ENCODE peak calls at places on chromosomes 1 and 21, in four cellular contexts. I is left ventricle myocardium inferior, M is ovary, J is pancreas. Y is an unnamed sample. For H3K9me3, the result is how much of the 10 kb centered on the place peaks cover.

GRCh38 chr1:21956720-21957552 is 19.8 kb upstream of the HSPG2 start:
- DNase-seq in I (peak), M (no peak), J (peak), Y (peak)

GRCh38 chr1:153375511-153375910 is at the start of gene S100A12:
- DNase-seq in I (no peak), M (no peak), J (no peak), Y (no peak)

GRCh38 chr1:76254165-76255043 is 179.9 kb downstream of the ST6GALNAC3 start:
- DNase-seq in I (no peak), M (no peak), J (no peak), Y (no peak)

GRCh38 chr1:154751690-154752089 is 118.4 kb downstream of the KCNN3 start:
- DNase-seq in I (no peak), M (no peak), J (no peak), Y (no peak)

GRCh38 chr1:34840426-34840825 is 19.1 kb downstream of the SMIM12 start:
- DNase-seq in I (no peak), M (no peak), J (no peak), Y (no peak)

GRCh38 chr1:62237950-62238374 is 43.3 kb downstream of the L1TD1 start:
- DNase-seq in I (no peak), M (no peak), J (no peak), Y (no peak)

GRCh38 chr1:67572594-67573221 is 112.3 kb upstream of the GADD45A start:
- DNase-seq in I (peak), M (no peak), J (peak), Y (no peak)

GRCh38 chr1:50368179-50369007 is 54.9 kb downstream of the DMRTA2 start:
- DNase-seq in I (no peak), M (peak), J (peak), Y (peak)

GRCh38 chr1:184910596-184910995 is 63.7 kb downstream of the NIBAN1 start:
- DNase-seq in I (peak), M (no peak), J (peak), Y (no peak)

GRCh38 chr1:245790441-245790840 is 635.7 kb downstream of the KIF26B start:
- DNase-seq in I (no peak), M (no peak), J (no peak), Y (no peak)

GRCh38 chr1:109537450-109538178 is 2.1 kb upstream of the GPR61 start:
- DNase-seq in I (no peak), M (no peak), J (no peak), Y (no peak)

GRCh38 chr21:31732891-31733520 is 1.1 kb upstream of the SCAF4 start:
- DNase-seq in I (no peak), M (no peak), J (peak), Y (peak)

GRCh38 chr1:150259217-150259616 is 1.6 kb downstream of the CA14 start:
- DNase-seq in I (no peak), M (peak), J (no peak), Y (no peak)

GRCh38 chr1:10074059-10074854 is 41.5 kb downstream of the UBE4B start:
- DNase-seq in I (no peak), M (peak), J (no peak), Y (no peak)

GRCh38 chr21:42575111-42575510 is 61.5 kb downstream of the SLC37A1 start:
- DNase-seq in I (no peak), M (no peak), J (no peak), Y (no peak)

GRCh38 chr1:28409066-28409465 is 39.5 kb downstream of the PHACTR4 start:
- DNase-seq in I (no peak), M (no peak), J (no peak), Y (no peak)
- H3K27ac ChIP-seq in I (no peak), M (no peak), J (no peak), Y (no peak)

DNA sequence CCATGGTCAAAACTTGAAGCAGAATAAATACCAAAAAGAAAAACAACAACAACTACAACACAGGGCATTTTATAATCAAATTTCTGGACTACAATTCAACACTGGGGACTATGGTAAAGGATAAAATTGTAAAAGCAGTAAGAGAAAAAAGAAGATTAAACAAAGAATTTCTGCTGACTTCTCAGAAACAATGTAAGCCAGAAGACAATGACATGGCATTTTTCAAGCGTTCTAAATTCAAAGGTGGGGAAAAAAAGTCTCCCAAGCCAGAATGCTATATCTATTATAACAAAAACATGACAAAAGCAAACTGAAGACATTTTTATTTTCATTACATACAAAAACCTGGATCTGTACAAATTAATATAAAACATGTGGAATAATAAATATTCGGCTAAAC is 433.1 kb downstream of the NPHP4 start:
- DNase-seq in I (no peak), M (no peak), J (no peak), Y (no peak)
- H3K4me3 ChIP-seq in I (no peak), M (no peak), J (no peak), Y (no peak)

GRCh38 chr21:25220954-25221353 is 386.3 kb downstream of the MRPL39 start:
- DNase-seq in I (no peak), M (no peak), J (no peak), Y (no peak)
- H3K9me3 ChIP-seq in I (under half), M (under half), J (under half), Y (under half)

DNA sequence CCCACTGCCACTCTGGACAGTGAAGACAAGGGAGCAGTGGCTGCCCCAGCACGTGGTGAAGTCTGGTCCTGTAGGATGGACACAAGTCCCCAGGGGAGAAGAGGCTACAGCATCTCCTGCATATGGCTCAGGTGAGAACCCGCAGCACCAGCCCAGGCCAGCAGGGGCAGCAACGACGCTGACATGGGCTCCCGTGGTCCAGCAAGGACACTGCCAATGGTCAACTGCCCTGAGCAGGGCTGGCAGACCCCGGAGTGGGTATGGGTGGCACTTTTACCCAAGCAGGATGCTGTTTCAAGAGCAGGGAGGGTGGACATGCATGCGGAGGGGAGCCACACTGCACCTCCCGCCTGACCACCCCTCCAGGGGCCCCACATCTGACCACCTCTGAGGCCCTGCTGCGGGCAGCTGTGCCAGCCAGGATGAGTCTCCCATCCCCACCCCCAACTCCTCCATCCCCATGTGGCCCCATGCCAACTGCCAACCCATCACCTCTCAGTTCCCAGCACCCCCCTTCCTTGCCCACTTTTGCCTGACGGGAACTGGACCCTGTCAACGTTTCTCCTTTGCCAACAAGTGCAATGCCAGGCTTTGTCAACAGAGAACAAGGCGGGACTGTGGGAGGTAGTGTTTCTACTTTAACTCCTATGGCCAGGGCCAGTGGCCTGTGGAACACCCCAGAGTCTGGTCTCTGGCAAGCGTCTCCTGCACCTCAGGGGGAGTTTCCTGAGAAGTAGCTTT is 8.6 kb downstream of the MORN1 start:
- DNase-seq in I (no peak), M (no peak), J (no peak), Y (peak)
- H3K27ac ChIP-seq in I (no peak), M (no peak), J (no peak), Y (no peak)

GRCh38 chr1:180327089-180327488 is 97.0 kb downstream of the LHX4 start:
- DNase-seq in I (no peak), M (no peak), J (no peak), Y (no peak)
- H3K4me3 ChIP-seq in I (no peak), M (no peak), J (no peak), Y (no peak)

GRCh38 chr21:10521091-10521598 is at the start of gene TPTE:
- DNase-seq in I (no peak), M (no peak), J (no peak), Y (no peak)
- H3K9me3 ChIP-seq in I (under half), M (under half), J (under half), Y (under half)

GRCh38 chr1:220219136-220219442 is 53.2 kb downstream of the RAB3GAP2 start:
- DNase-seq in I (no peak), M (no peak), J (no peak), Y (no peak)
- H3K27ac ChIP-seq in I (no peak), M (no peak), J (no peak), Y (no peak)

GRCh38 chr1:230072866-230073265 is 5.8 kb downstream of the GALNT2 start:
- DNase-seq in I (no peak), M (no peak), J (no peak), Y (no peak)

GRCh38 chr1:230074762-230075161 is 7.7 kb downstream of the GALNT2 start:
- DNase-seq in I (no peak), M (no peak), J (no peak), Y (no peak)

GRCh38 chr1:230074270-230074669 is 7.2 kb downstream of the GALNT2 start:
- DNase-seq in I (no peak), M (no peak), J (no peak), Y (no peak)

GRCh38 chr1:230072296-230072695 is 5.3 kb downstream of the GALNT2 start:
- DNase-seq in I (no peak), M (no peak), J (peak), Y (no peak)

DNA sequence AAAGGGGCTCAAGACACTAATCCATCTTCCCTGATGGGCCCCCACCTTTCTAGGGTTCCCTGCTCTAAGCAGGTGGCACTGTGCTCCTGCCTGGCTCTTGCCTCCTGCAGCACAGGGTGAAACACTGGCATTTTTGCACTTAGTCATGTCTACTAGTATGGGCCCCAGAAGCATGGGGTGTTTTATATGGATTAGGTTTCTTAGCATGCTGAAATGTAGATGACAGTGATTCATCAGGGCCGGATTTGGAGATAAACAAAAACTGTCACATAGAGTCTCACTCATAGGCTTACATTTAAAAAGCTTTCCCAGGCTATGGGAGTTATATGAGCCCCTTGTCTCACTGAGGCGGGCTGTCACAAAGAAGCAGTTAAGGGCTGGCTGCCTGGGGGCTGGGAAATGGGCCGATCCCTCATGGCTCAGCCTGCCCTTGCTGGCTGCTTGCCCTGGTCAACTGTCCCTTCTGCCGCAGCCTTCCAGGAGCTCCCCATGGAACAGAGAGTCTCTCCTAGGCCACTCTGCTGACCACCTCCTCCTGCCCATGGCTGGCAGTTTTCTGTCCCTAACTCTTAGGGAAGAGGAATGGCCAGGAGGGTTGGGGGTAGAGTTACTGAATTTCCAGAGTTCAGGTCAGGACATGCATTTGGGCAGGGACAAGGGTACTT is 6.5 kb downstream of the GALNT2 start:
- DNase-seq in I (no peak), M (no peak), J (no peak), Y (no peak)
- H3K4me3 ChIP-seq in I (no peak), M (no peak), J (no peak), Y (no peak)